ENCODE peak calls at places on chromosomes 1 and 21, in four cellular contexts. H is hypothalamus; D is activated naive CD4-positive, alpha-beta T cell treated with anti-CD3 and anti-CD28 coated beads, Interleukin-2, amount 50 U/mL, for 16 hours; S is cardiac muscle cell. Y is an unnamed sample.

GRCh38 chr21:37868896-37869295 is 47.4 kb downstream of the KCNJ6 start:
- DNase-seq in H (no peak), D (no peak), S (no peak), Y (no peak)

GRCh38 chr1:192545781-192546521 is 29.6 kb upstream of the RGS1 start:
- DNase-seq in H (no peak), D (no peak), S (no peak), Y (no peak)

GRCh38 chr1:109864960-109865611 is 45.6 kb upstream of the CSF1 start:
- DNase-seq in H (no peak), D (no peak), S (no peak), Y (no peak)

GRCh38 chr1:200510228-200510623 is 100.4 kb upstream of the ZNF281 start:
- DNase-seq in H (peak), D (peak), S (peak), Y (peak)

GRCh38 chr1:82728206-82728605 is 927.5 kb downstream of the ADGRL2 start:
- DNase-seq in H (no peak), D (no peak), S (no peak), Y (no peak)

GRCh38 chr21:24046816-24047443 is 1560.4 kb downstream of the MRPL39 start:
- DNase-seq in H (no peak), D (no peak), S (no peak), Y (no peak)

GRCh38 chr1:66182551-66183178 is 351.3 kb upstream of the SGIP1 start:
- DNase-seq in H (no peak), D (peak), S (no peak), Y (no peak)

GRCh38 chr1:230495891-230496385 is 69.8 kb upstream of the PGBD5 start:
- DNase-seq in H (no peak), D (no peak), S (no peak), Y (no peak)

GRCh38 chr1:37035828-37036666 is 1.7 kb upstream of the GRIK3 start:
- DNase-seq in H (no peak), D (no peak), S (peak), Y (no peak)

GRCh38 chr1:95111014-95111413 is 6.1 kb upstream of the TLCD4 start:
- DNase-seq in H (no peak), D (no peak), S (no peak), Y (no peak)

GRCh38 chr1:165858928-165859845 is 31.8 kb downstream of the UCK2 start:
- DNase-seq in H (no peak), D (no peak), S (no peak), Y (no peak)

GRCh38 chr21:18716578-18717138 is 313.1 kb upstream of the TMPRSS15 start:
- DNase-seq in H (no peak), D (no peak), S (no peak), Y (no peak)

GRCh38 chr1:228009828-228010775 is 3.3 kb downstream of the WNT3A start:
- DNase-seq in H (no peak), D (no peak), S (no peak), Y (no peak)

GRCh38 chr21:41750051-41750450 is 16.8 kb downstream of the RIPK4 start:
- DNase-seq in H (no peak), D (no peak), S (no peak), Y (no peak)

GRCh38 chr1:166350490-166350889 is 183.7 kb upstream of the FAM78B start:
- DNase-seq in H (no peak), D (no peak), S (no peak), Y (no peak)

GRCh38 chr1:225567789-225568188 is 85.1 kb downstream of the ENAH start:
- DNase-seq in H (no peak), D (no peak), S (no peak), Y (no peak)

GRCh38 chr1:212667223-212668139 is 32.2 kb downstream of the BATF3 start:
- DNase-seq in H (no peak), D (no peak), S (no peak), Y (peak)

GRCh38 chr1:3672971-3673361 is 20.6 kb downstream of the TP73 start:
- DNase-seq in H (no peak), D (no peak), S (no peak), Y (no peak)

GRCh38 chr1:32525661-32526444 is 13.4 kb upstream of the ZBTB8A start:
- DNase-seq in H (no peak), D (no peak), S (no peak), Y (no peak)

GRCh38 chr1:222049176-222049575 is 307.3 kb upstream of the DUSP10 start:
- DNase-seq in H (no peak), D (no peak), S (no peak), Y (no peak)

GRCh38 chr1:217948741-217949140 is 317.6 kb downstream of the SPATA17 start:
- DNase-seq in H (no peak), D (no peak), S (no peak), Y (no peak)